ENCODE peak calls at places on chromosomes 13 and 19, in nine cellular contexts. P, S, J, T, Y, L, F, K and U are unnamed samples. For H3K4me1, the result is how much of the 10 kb centered on the place peaks cover.

GRCh38 chr13:27022571-27023311 is 148.9 kb downstream of the USP12 start:
- DNase-seq in P (no peak), S (peak), J (no peak), T (no peak), Y (no peak), L (no peak), F (no peak), K (no peak), U (no peak)

GRCh38 chr13:82058364-82058763 is 1717.4 kb upstream of the SPRY2 start:
- DNase-seq in P (no peak), S (no peak), J (no peak), T (no peak), Y (no peak), L (no peak), F (no peak), K (no peak), U (no peak)

GRCh38 chr19:56877069-56877715 is 36.7 kb upstream of the PEG3 start:
- DNase-seq in P (no peak), S (no peak), J (no peak), T (no peak), Y (no peak), L (no peak), F (no peak), K (no peak), U (no peak)

GRCh38 chr13:35787937-35788336 is 311.4 kb upstream of the MAB21L1 start:
- DNase-seq in P (no peak), S (no peak), J (no peak), T (no peak), Y (no peak), L (no peak), F (no peak), K (no peak), U (no peak)

GRCh38 chr19:3184847-3185481 is 766 bp upstream of the NCLN start:
- DNase-seq in P (peak), S (no peak), J (peak), T (no peak), Y (peak), L (peak), F (peak), K (no peak), U (peak)

GRCh38 chr13:99690426-99691189 is 189.3 kb downstream of the TM9SF2 start:
- DNase-seq in P (no peak), S (no peak), J (no peak), T (no peak), Y (no peak), L (no peak), F (no peak), K (no peak), U (no peak)

GRCh38 chr19:40623403-40624239 is 22.5 kb downstream of the LTBP4 start:
- DNase-seq in P (no peak), S (peak), J (peak), T (no peak), Y (no peak), L (no peak), F (no peak), K (peak), U (no peak)

GRCh38 chr13:20391597-20392452 is 133.8 kb downstream of the CRYL1 start:
- DNase-seq in P (no peak), S (no peak), J (no peak), T (no peak), Y (no peak), L (no peak), F (no peak), K (no peak), U (no peak)

GRCh38 chr13:43877788-43878187 is 1.8 kb downstream of the CCDC122 start:
- DNase-seq in P (no peak), S (no peak), J (no peak), T (no peak), Y (no peak), L (no peak), F (no peak), K (no peak), U (no peak)

GRCh38 chr19:58020985-58021384 is 12.8 kb upstream of the ZSCAN1 start:
- DNase-seq in P (no peak), S (no peak), J (no peak), T (no peak), Y (no peak), L (no peak), F (no peak), K (no peak), U (no peak)

GRCh38 chr19:57363734-57364181 is 407 bp downstream of the TRAPPC2B start:
- DNase-seq in P (no peak), S (no peak), J (no peak), T (no peak), Y (peak), L (no peak), F (no peak), K (no peak), U (no peak)

GRCh38 chr13:20195846-20196245 is 3.1 kb upstream of the GJB2 start:
- DNase-seq in P (no peak), S (no peak), J (no peak), T (no peak), Y (no peak), L (no peak), F (no peak), K (no peak), U (no peak)

GRCh38 chr19:48735031-48735615 is 5.3 kb downstream of the RASIP1 start:
- DNase-seq in P (no peak), S (no peak), J (peak), T (no peak), Y (no peak), L (no peak), F (no peak), K (no peak), U (no peak)

GRCh38 chr13:59771272-59771671 is 392.5 kb downstream of the DIAPH3 start:
- DNase-seq in P (no peak), S (peak), J (no peak), T (no peak), Y (no peak), L (no peak), F (no peak), K (no peak), U (no peak)

GRCh38 chr19:10074153-10074552 is 12.0 kb upstream of the SHFL start:
- DNase-seq in P (no peak), S (peak), J (no peak), T (no peak), Y (no peak), L (no peak), F (no peak), K (no peak), U (no peak)

GRCh38 chr13:25062479-25062878 is 33.5 kb upstream of the PABPC3 start:
- DNase-seq in P (no peak), S (no peak), J (no peak), T (no peak), Y (no peak), L (no peak), F (no peak), K (no peak), U (no peak)

GRCh38 chr13:60094385-60095088 is 69.2 kb downstream of the DIAPH3 start:
- DNase-seq in P (no peak), S (no peak), J (no peak), T (no peak), Y (no peak), L (no peak), F (no peak), K (no peak), U (no peak)

GRCh38 chr19:1901940-1902404 is 3.2 kb upstream of the ADAT3 start:
- DNase-seq in P (peak), S (peak), J (peak), T (no peak), Y (peak), L (peak), F (peak), K (no peak), U (no peak)

GRCh38 chr13:20796791-20797513 is 23.2 kb upstream of the EEF1AKMT1 start:
- DNase-seq in P (no peak), S (peak), J (no peak), T (no peak), Y (no peak), L (no peak), F (no peak), K (no peak), U (no peak)

GRCh38 chr13:114235697-114236096 is 1.0 kb downstream of the CDC16 start:
- DNase-seq in P (no peak), S (no peak), J (no peak), T (no peak), Y (no peak), L (no peak), F (no peak), K (no peak), U (no peak)

GRCh38 chr13:40340368-40341085 is 325.9 kb downstream of the FOXO1 start:
- DNase-seq in P (no peak), S (no peak), J (no peak), T (no peak), Y (no peak), L (peak), F (no peak), K (no peak), U (peak)

GRCh38 chr19:6459356-6460098 is at the start of gene SLC25A23:
- DNase-seq in P (no peak), S (peak), J (peak), T (peak), Y (peak), L (peak), F (peak), K (peak), U (peak)

GRCh38 chr13:36352350-36352749 is 6.2 kb upstream of the SPART start:
- DNase-seq in P (no peak), S (no peak), J (no peak), T (no peak), Y (no peak), L (no peak), F (no peak), K (no peak), U (no peak)

GRCh38 chr13:66657165-66657895 is 572.8 kb downstream of the PCDH9 start:
- DNase-seq in P (no peak), S (peak), J (peak), T (peak), Y (peak), L (no peak), F (peak), K (peak), U (peak)

GRCh38 chr13:25037057-25037813 is 58.7 kb upstream of the PABPC3 start:
- DNase-seq in P (no peak), S (peak), J (no peak), T (no peak), Y (no peak), L (no peak), F (no peak), K (no peak), U (no peak)

GRCh38 chr13:41603917-41604316 is 146.6 kb downstream of the RGCC start:
- DNase-seq in P (peak), S (peak), J (no peak), T (no peak), Y (peak), L (no peak), F (no peak), K (no peak), U (no peak)

GRCh38 chr13:36358352-36358751 is 12.2 kb upstream of the SPART start:
- DNase-seq in P (no peak), S (no peak), J (no peak), T (no peak), Y (no peak), L (no peak), F (no peak), K (no peak), U (no peak)

GRCh38 chr19:31674503-31675186 is 325.4 kb upstream of the TSHZ3 start:
- DNase-seq in P (no peak), S (peak), J (no peak), T (no peak), Y (no peak), L (no peak), F (no peak), K (no peak), U (no peak)

GRCh38 chr19:44948763-44949374 is 3.0 kb downstream of the APOC2 start:
- DNase-seq in P (no peak), S (no peak), J (no peak), T (no peak), Y (no peak), L (no peak), F (no peak), K (no peak), U (no peak)

GRCh38 chr13:100454876-100455275 is 133.7 kb downstream of the GGACT start:
- DNase-seq in P (no peak), S (peak), J (no peak), T (no peak), Y (no peak), L (no peak), F (no peak), K (no peak), U (no peak)

GRCh38 chr19:4454952-4455738 is 2.4 kb downstream of the UBXN6 start:
- DNase-seq in P (peak), S (peak), J (no peak), T (no peak), Y (peak), L (no peak), F (no peak), K (peak), U (no peak)

GRCh38 chr13:24076124-24076523 is 84.4 kb upstream of the SPATA13 start:
- DNase-seq in P (no peak), S (no peak), J (no peak), T (no peak), Y (no peak), L (peak), F (no peak), K (no peak), U (peak)

GRCh38 chr19:1163283-1163933 is 10.7 kb downstream of the SBNO2 start:
- DNase-seq in P (no peak), S (no peak), J (peak), T (no peak), Y (peak), L (no peak), F (peak), K (no peak), U (peak)

GRCh38 chr19:16404396-16404795 is 67.4 kb downstream of the EPS15L1 start:
- DNase-seq in P (no peak), S (no peak), J (no peak), T (no peak), Y (peak), L (no peak), F (no peak), K (no peak), U (no peak)

GRCh38 chr19:2291185-2291751 is 9.3 kb upstream of the PEAK3 start:
- DNase-seq in P (no peak), S (no peak), J (no peak), T (no peak), Y (no peak), L (no peak), F (no peak), K (no peak), U (no peak)

GRCh38 chr19:43902399-43902798 is 32.7 kb downstream of the ZNF45 start:
- DNase-seq in P (no peak), S (no peak), J (no peak), T (no peak), Y (no peak), L (no peak), F (no peak), K (no peak), U (no peak)

DNA sequence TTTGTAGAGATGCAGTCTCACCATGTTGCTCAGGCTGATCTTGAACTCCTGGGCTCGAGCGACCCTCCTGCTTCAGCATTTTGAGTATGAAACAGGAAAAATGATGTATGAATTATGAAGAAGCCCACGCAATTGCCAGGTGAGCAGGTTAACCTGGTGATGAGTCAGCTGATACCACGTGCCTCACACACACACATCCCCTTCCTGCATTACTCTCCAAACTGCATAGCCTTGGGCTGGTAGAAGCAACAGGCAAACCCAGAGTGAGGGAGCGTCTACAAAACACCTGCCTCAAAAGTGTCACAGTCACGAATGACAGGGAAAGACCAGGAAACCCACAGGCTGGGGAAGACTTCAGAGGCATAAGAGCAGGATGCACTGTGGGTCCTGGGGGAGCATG is 192.8 kb upstream of the IRS2 start:
- DNase-seq in P (no peak), S (no peak), J (no peak), T (no peak), Y (no peak), L (no peak), F (no peak), K (no peak), U (no peak)
- H3K4me1 ChIP-seq in P (under half), S (under half), J (under half), T (under half), Y (under half), L (under half), F (under half), K (under half), U (under half)

DNA sequence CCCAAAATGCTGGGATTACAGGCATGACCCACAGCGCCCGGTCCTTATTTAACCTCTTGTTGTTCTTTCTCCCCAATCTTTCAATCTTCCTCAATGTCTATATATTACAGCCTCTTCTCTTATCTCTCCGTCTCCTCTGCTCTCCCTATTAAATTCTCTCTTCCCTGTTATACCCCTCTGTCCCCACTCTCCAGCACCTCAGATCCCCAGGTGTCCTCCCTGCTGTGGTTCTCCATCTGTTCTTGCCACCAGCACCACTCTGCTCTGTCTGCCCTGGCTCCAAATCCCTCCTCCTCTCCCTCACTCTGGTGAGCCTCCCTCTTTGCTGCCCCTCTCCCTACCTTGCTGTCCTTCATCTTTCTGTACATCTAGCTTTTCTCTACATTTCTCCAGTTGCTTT is 1.1 kb downstream of the ZNF600 start:
- DNase-seq in P (no peak), S (no peak), J (no peak), T (no peak), Y (no peak), L (no peak), F (no peak), K (no peak), U (no peak)
- H3K27ac ChIP-seq in P (no peak), S (no peak), J (no peak), T (peak), Y (no peak), L (no peak), F (no peak), K (peak), U (no peak)

DNA sequence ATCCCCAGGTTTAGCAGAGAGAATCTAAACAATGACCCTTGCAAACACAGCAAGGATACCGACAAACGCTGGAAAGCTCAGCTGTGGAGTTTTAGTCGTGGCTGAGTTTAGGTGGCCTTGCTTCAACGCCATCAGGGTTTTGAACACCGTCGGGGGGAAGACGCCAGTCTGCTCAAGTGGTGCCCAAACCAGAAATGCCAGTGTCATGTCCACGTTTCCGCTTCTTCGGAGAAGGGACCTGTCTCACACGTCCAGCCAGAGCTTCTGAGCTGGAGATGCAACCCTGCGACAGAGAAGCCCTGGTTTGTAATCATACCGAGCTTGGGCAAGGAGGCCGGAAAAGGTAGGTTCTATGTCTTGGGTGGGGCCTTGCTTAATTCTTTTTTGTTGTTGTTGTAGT is 42.6 kb upstream of the ATP11A start:
- DNase-seq in P (no peak), S (no peak), J (peak), T (no peak), Y (no peak), L (peak), F (no peak), K (peak), U (no peak)
- H3K4me1 ChIP-seq in P (under half), S (under half), J (under half), T (under half), Y (under half), L (under half), F (under half), K (under half), U (under half)

GRCh38 chr13:86906458-86906857 is 764.7 kb upstream of the SLITRK5 start:
- DNase-seq in P (no peak), S (peak), J (no peak), T (no peak), Y (no peak), L (no peak), F (no peak), K (no peak), U (no peak)

GRCh38 chr13:86900906-86901305 is 770.3 kb upstream of the SLITRK5 start:
- DNase-seq in P (no peak), S (no peak), J (no peak), T (no peak), Y (no peak), L (no peak), F (no peak), K (no peak), U (no peak)
- H3K27ac ChIP-seq in P (no peak), S (no peak), J (no peak), T (no peak), Y (no peak), L (no peak), F (no peak), K (no peak), U (no peak)

GRCh38 chr13:50162567-50162966 is 147.3 kb downstream of the KCNRG start:
- DNase-seq in P (no peak), S (no peak), J (no peak), T (no peak), Y (no peak), L (no peak), F (no peak), K (no peak), U (no peak)
- H3K4me1 ChIP-seq in P (under half), S (under half), J (under half), T (under half), Y (under half), L (under half), F (under half), K (under half), U (under half)

GRCh38 chr13:46008631-46009030 is 43.9 kb downstream of the ZC3H13 start:
- DNase-seq in P (no peak), S (no peak), J (no peak), T (no peak), Y (no peak), L (no peak), F (no peak), K (no peak), U (no peak)
- H3K27ac ChIP-seq in P (no peak), S (no peak), J (no peak), T (no peak), Y (no peak), L (no peak), F (no peak), K (no peak), U (no peak)

DNA sequence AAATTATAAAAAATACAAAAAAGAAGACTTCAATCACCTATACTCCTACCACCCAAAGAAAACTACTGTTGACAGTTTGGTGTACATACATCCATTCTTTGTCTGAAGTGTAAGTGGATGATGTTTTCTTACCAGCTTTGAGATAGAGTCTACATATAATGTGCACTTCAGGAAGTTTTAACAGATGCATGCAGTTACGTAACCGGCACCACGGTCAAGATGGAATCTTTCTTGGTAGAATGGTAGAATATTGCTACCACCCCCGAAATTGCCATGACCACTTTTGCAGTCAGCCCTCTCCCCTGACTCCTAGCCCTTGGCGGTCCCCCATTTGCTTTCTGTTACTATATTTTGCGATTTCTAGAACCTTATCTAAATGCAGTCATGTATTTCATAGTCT is 1.4 kb downstream of the CUL4A start:
- DNase-seq in P (no peak), S (no peak), J (no peak), T (no peak), Y (no peak), L (no peak), F (no peak), K (no peak), U (no peak)
- H3K4me1 ChIP-seq in P (half or more), S (under half), J (half or more), T (under half), Y (half or more), L (under half), F (half or more), K (under half), U (under half)